ENCODE peak calls at places on chromosomes 4 and X, in ten cellular contexts. H is aorta; S is effector memory CD4-positive, alpha-beta T cell; C is heart left ventricle; M is PC-3; Q is lower lobe of right lung; Z is endothelial cell of umbilical vein; R is psoas muscle; B is HCT116; U is cardiac muscle cell. F is an unnamed sample.

GRCh38 chr4:38664704-38665401 is 854 bp downstream of the KLF3 start:
- DNase-seq in H (peak; percentile 77), S (peak; percentile 18), C (peak; percentile 66), M (peak; percentile 39), Q (peak; percentile 77), Z (peak; percentile 67), R (peak; percentile 58), B (no peak), U (peak; percentile 71), F (peak; percentile 37)

GRCh38 chr4:21795091-21795490 is 153.5 kb downstream of the KCNIP4 start:
- DNase-seq in H (no peak), S (no peak), C (no peak), M (no peak), Q (no peak), Z (no peak), R (no peak), B (no peak), U (no peak), F (no peak)

GRCh38 chr4:28443786-28444412 is 1583.3 kb downstream of the STIM2 start:
- DNase-seq in H (no peak), S (no peak), C (no peak), M (peak; percentile 55), Q (no peak), Z (no peak), R (no peak), B (no peak), U (peak; percentile 9), F (no peak)

GRCh38 chr4:149264093-149264733 is 551.4 kb downstream of the IQCM start:
- DNase-seq in H (no peak), S (no peak), C (peak; percentile 25), M (peak; percentile 61), Q (no peak), Z (peak; percentile 55), R (no peak), B (peak; percentile 48), U (peak; percentile 70), F (no peak)

GRCh38 chrX:72003811-72004750 is 93.4 kb downstream of the NHSL2 start:
- DNase-seq in H (peak; percentile 67), S (no peak), C (peak; percentile 55), M (peak; percentile 42), Q (no peak), Z (peak; percentile 45), R (peak; percentile 50), B (peak; percentile 40), U (peak; percentile 59), F (no peak)

GRCh38 chr4:55321707-55322264 is 24.3 kb upstream of the SRD5A3 start:
- DNase-seq in H (peak; percentile 77), S (no peak), C (peak; percentile 70), M (peak; percentile 98), Q (no peak), Z (peak; percentile 82), R (peak; percentile 29), B (peak; percentile 88), U (peak; percentile 91), F (peak; percentile 42)

GRCh38 chr4:2946812-2947600 is 16.2 kb downstream of the NOP14 start:
- DNase-seq in H (no peak), S (no peak), C (no peak), M (no peak), Q (no peak), Z (no peak), R (no peak), B (no peak), U (no peak), F (no peak)

GRCh38 chr4:146654976-146655761 is 16.5 kb downstream of the POU4F2 start:
- DNase-seq in H (no peak), S (no peak), C (no peak), M (no peak), Q (no peak), Z (no peak), R (no peak), B (no peak), U (peak; percentile 89), F (no peak)

GRCh38 chr4:156190606-156191005 is 236.9 kb upstream of the CTSO start:
- DNase-seq in H (no peak), S (no peak), C (no peak), M (peak; percentile 30), Q (no peak), Z (peak; percentile 8), R (no peak), B (no peak), U (no peak), F (no peak)

GRCh38 chr4:54819044-54819443 is 161.3 kb downstream of the KIT start:
- DNase-seq in H (no peak), S (no peak), C (no peak), M (no peak), Q (no peak), Z (no peak), R (no peak), B (no peak), U (no peak), F (no peak)

GRCh38 chr4:36197501-36197900 is 46.8 kb downstream of the ARAP2 start:
- DNase-seq in H (no peak), S (no peak), C (no peak), M (no peak), Q (no peak), Z (no peak), R (no peak), B (no peak), U (no peak), F (no peak)

GRCh38 chr4:145043306-145043705 is 54.7 kb downstream of the ANAPC10 start:
- DNase-seq in H (no peak), S (no peak), C (no peak), M (no peak), Q (no peak), Z (no peak), R (no peak), B (no peak), U (no peak), F (no peak)

GRCh38 chr4:142696334-142697122 is 149.6 kb downstream of the INPP4B start:
- DNase-seq in H (no peak), S (no peak), C (no peak), M (no peak), Q (no peak), Z (peak; percentile 49), R (no peak), B (no peak), U (no peak), F (no peak)

GRCh38 chr4:91681544-91681943 is 622.2 kb upstream of the GRID2 start:
- DNase-seq in H (no peak), S (no peak), C (no peak), M (peak; percentile 1), Q (no peak), Z (no peak), R (no peak), B (peak; percentile 32), U (no peak), F (no peak)

DNA sequence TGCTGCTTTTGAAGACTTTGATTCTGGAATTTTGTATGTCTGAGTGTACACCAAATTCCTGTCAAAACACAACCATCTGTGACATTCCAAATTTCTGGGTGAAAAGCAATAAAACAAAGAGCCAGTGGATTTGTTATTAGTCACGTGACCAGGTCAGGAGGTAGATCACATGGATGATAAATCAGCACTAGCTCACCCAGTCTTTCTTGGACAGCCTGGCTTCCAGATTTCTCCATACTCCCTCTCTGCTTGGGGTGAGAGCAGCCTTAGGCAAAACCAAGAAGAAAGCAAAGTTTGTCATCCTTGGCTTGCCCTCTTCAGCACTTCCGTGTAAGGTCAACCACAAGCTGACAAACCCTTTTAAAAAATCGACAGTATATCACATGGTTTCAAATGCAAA is 194.2 kb downstream of the CLCN4 start:
- DNase-seq in H (no peak), S (no peak), C (no peak), M (peak; percentile 82), Q (no peak), Z (no peak), R (no peak), B (no peak), U (no peak), F (no peak)
- H3K27ac ChIP-seq in H (no peak overlapping the region), S (no peak overlapping the region), C (no peak overlapping the region), M (peak overlapping the region; percentile 70), Q (no peak overlapping the region), Z (no peak overlapping the region), R (no peak overlapping the region), B (no peak overlapping the region), U (no peak overlapping the region), F (no peak overlapping the region)

GRCh38 chrX:19566359-19567141 is 51.2 kb upstream of the MAP3K15 start:
- DNase-seq in H (no peak), S (no peak), C (no peak), M (no peak), Q (no peak), Z (peak; percentile 1), R (no peak), B (no peak), U (no peak), F (no peak)

GRCh38 chrX:19563746-19564145 is 48.4 kb upstream of the MAP3K15 start:
- DNase-seq in H (no peak), S (no peak), C (no peak), M (no peak), Q (no peak), Z (no peak), R (no peak), B (no peak), U (no peak), F (no peak)

GRCh38 chrX:19563327-19563726 is 48.0 kb upstream of the MAP3K15 start:
- DNase-seq in H (no peak), S (no peak), C (no peak), M (no peak), Q (no peak), Z (no peak), R (no peak), B (no peak), U (no peak), F (no peak)

GRCh38 chrX:19565605-19566004 is 50.3 kb upstream of the MAP3K15 start:
- DNase-seq in H (no peak), S (no peak), C (no peak), M (no peak), Q (no peak), Z (no peak), R (no peak), B (no peak), U (no peak), F (no peak)

GRCh38 chrX:19564606-19565005 is 49.3 kb upstream of the MAP3K15 start:
- DNase-seq in H (no peak), S (no peak), C (no peak), M (no peak), Q (no peak), Z (no peak), R (no peak), B (no peak), U (no peak), F (no peak)
- H3K9me3 ChIP-seq in H (no peaks in the 10 kb centered on the region), S (no peaks in the 10 kb centered on the region), C (no peaks in the 10 kb centered on the region), M (no peaks in the 10 kb centered on the region), Q (no peaks in the 10 kb centered on the region), Z (no peaks in the 10 kb centered on the region), R (no peaks in the 10 kb centered on the region), B (no peaks in the 10 kb centered on the region), U (no peaks in the 10 kb centered on the region), F (no peaks in the 10 kb centered on the region)

DNA sequence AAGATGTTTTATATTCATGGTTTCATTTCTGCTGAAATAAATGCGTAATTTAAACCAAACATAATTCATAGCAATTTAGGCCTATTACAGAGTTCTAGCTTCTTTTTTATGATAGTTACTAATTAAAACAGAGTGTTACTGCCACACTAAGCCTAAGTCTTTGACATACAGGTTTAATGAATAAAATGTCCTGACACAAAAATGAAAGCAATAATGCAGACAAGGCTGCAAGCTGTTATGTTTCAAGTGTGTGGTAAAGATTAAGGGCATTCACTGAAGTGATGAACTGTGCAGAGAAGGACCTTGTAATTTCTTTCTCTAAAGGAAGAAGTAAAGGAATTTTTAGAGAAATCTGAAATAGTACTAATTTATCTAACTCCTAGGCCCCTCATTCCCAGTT is 2.9 kb downstream of the NDNF start:
- DNase-seq in H (no peak), S (no peak), C (no peak), M (no peak), Q (no peak), Z (no peak), R (no peak), B (no peak), U (no peak), F (no peak)
- H3K4me3 ChIP-seq in H (no peak overlapping the region), S (no peak overlapping the region), C (peak overlapping the region; percentile 50), M (no peak overlapping the region), Q (peak overlapping the region; percentile 68), Z (no peak overlapping the region), R (peak overlapping the region; percentile 69), B (no peak overlapping the region), U (no peak overlapping the region), F (no peak overlapping the region)

GRCh38 chr4:168648494-168648893 is 151.6 kb downstream of the PALLD start:
- DNase-seq in H (no peak), S (no peak), C (no peak), M (no peak), Q (no peak), Z (no peak), R (no peak), B (no peak), U (no peak), F (no peak)
- H3K27ac ChIP-seq in H (no peak overlapping the region), S (no peak overlapping the region), C (no peak overlapping the region), M (no peak overlapping the region), Q (no peak overlapping the region), Z (no peak overlapping the region), R (no peak overlapping the region), B (peak overlapping the region; percentile 94), U (no peak overlapping the region), F (no peak overlapping the region)